ENCODE peak calls at places on chromosomes 13 and 19, in six cellular contexts. T is GM12891, X is GM12878, Z is K562, F is H1, M is HepG2. P is an unnamed sample.

GRCh38 chr19:44643605-44644390 is at the start of gene PVR:
- DNase-seq in T (peak; percentile 42), X (no peak), Z (peak; percentile 76), F (peak; percentile 29), M (peak; percentile 50), P (no peak)

GRCh38 chr13:51759240-51759639 is 44.7 kb downstream of the DHRS12 start:
- DNase-seq in T (no peak), X (no peak), Z (no peak), F (no peak), M (no peak), P (no peak)

GRCh38 chr13:39451301-39451700 is 151.7 kb downstream of the LHFPL6 start:
- DNase-seq in T (no peak), X (no peak), Z (no peak), F (no peak), M (no peak), P (no peak)

GRCh38 chr13:24271231-24271610 is 38.2 kb upstream of the C1QTNF9 start:
- DNase-seq in T (no peak), X (no peak), Z (no peak), F (no peak), M (no peak), P (no peak)

GRCh38 chr19:31066385-31066784 is 282.9 kb downstream of the TSHZ3 start:
- DNase-seq in T (no peak), X (no peak), Z (no peak), F (no peak), M (no peak), P (no peak)

GRCh38 chr13:107395927-107396757 is 819.2 kb downstream of the LIG4 start:
- DNase-seq in T (no peak), X (no peak), Z (no peak), F (no peak), M (no peak), P (no peak)

GRCh38 chr13:26456578-26457119 is 100.8 kb upstream of the WASF3 start:
- DNase-seq in T (no peak), X (no peak), Z (no peak), F (no peak), M (no peak), P (no peak)

GRCh38 chr13:109784590-109785140 is 1.7 kb downstream of the IRS2 start:
- DNase-seq in T (no peak), X (no peak), Z (no peak), F (no peak), M (no peak), P (no peak)

GRCh38 chr19:2305974-2306806 is 1.8 kb downstream of the LINGO3 start:
- DNase-seq in T (no peak), X (no peak), Z (no peak), F (no peak), M (no peak), P (no peak)

GRCh38 chr19:615619-616018 is 17.7 kb downstream of the POLRMT start:
- DNase-seq in T (no peak), X (no peak), Z (no peak), F (no peak), M (no peak), P (no peak)

GRCh38 chr19:38224014-38224862 is at the start of gene DPF1:
- DNase-seq in T (peak; percentile 93), X (peak; percentile 17), Z (peak; percentile 96), F (no peak), M (peak; percentile 78), P (peak; percentile 93)

GRCh38 chr19:6580313-6580712 is 10.6 kb downstream of the CD70 start:
- DNase-seq in T (no peak), X (no peak), Z (no peak), F (no peak), M (no peak), P (no peak)

GRCh38 chr13:39959497-39959896 is 304.0 kb downstream of the COG6 start:
- DNase-seq in T (no peak), X (no peak), Z (no peak), F (no peak), M (no peak), P (no peak)

GRCh38 chr13:24688111-24688510 is 7.9 kb downstream of the ATP12A start:
- DNase-seq in T (no peak), X (no peak), Z (no peak), F (no peak), M (no peak), P (no peak)

GRCh38 chr13:97275265-97275664 is 53.1 kb downstream of the MBNL2 start:
- DNase-seq in T (no peak), X (no peak), Z (no peak), F (no peak), M (peak; percentile 57), P (no peak)

GRCh38 chr19:57648336-57649003 is 15.5 kb downstream of the ZNF211 start:
- DNase-seq in T (no peak), X (no peak), Z (no peak), F (no peak), M (no peak), P (no peak)

DNA sequence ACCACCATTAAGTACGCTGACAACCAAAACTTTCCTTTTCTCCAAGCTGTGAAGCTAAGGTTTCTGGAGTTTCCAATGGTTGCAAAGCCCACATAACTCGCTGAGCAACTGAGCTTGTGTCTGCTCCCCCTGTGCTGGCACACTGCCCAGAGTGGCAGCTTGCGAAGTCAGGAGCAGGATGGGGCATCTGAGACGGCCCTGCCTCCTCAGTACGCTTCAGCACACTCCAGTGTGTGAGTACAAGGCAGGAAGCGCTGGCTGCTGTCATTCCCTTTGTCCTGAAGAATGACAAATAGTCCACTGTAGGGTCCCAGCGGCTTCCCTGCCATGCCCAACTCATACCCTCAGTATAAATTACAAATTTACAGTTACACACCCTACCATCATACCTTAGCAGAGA is 51.5 kb downstream of the SKA3 start:
- DNase-seq in T (no peak), X (no peak), Z (no peak), F (no peak), M (peak; percentile 60), P (no peak)
- TF ChIP-seq TAF1 in T (no peak), X (no peak), Z (no peak), F (no peak), M (no peak), P (no peak)

GRCh38 chr19:18557474-18558201 is at the start of gene KXD1:
- DNase-seq in T (peak; percentile 98), X (peak; percentile 98), Z (peak; percentile 92), F (peak; percentile 73), M (peak; percentile 95), P (peak; percentile 96)
- TF ChIP-seq POLR2A in T (peak; percentile 94), X (peak; percentile 92), Z (peak; percentile 80), F (no peak), M (no peak), P (peak; percentile 85)

GRCh38 chr13:59545007-59545406 is 618.7 kb downstream of the DIAPH3 start:
- DNase-seq in T (no peak), X (no peak), Z (no peak), F (no peak), M (no peak), P (no peak)
- TF ChIP-seq TAF1 in T (no peak), X (no peak), Z (no peak), F (no peak), M (no peak), P (no peak)

GRCh38 chr19:13104848-13105646 is 2.4 kb upstream of the LYL1 start:
- DNase-seq in T (no peak), X (no peak), Z (no peak), F (no peak), M (no peak), P (no peak)
- TF ChIP-seq POLR2A in T (no peak), X (no peak), Z (no peak), F (no peak), M (no peak), P (peak; percentile 8)

GRCh38 chr19:41886761-41887710 is 4.1 kb downstream of the ARHGEF1 start:
- DNase-seq in T (no peak), X (no peak), Z (no peak), F (no peak), M (no peak), P (no peak)
- TF ChIP-seq TAF1 in T (no peak), X (no peak), Z (no peak), F (no peak), M (no peak), P (peak; percentile 26)

GRCh38 chr19:49811328-49811727 is 1.8 kb downstream of the FUZ start:
- DNase-seq in T (no peak), X (no peak), Z (no peak), F (no peak), M (no peak), P (no peak)

GRCh38 chr19:49812452-49812996 is 568 bp downstream of the FUZ start:
- DNase-seq in T (no peak), X (no peak), Z (no peak), F (no peak), M (no peak), P (no peak)

GRCh38 chr19:49809987-49810389 is 3.1 kb downstream of the FUZ start:
- DNase-seq in T (no peak), X (no peak), Z (no peak), F (no peak), M (no peak), P (no peak)

GRCh38 chr19:49814010-49814409 is 918 bp upstream of the FUZ start:
- DNase-seq in T (no peak), X (no peak), Z (no peak), F (no peak), M (no peak), P (no peak)

DNA sequence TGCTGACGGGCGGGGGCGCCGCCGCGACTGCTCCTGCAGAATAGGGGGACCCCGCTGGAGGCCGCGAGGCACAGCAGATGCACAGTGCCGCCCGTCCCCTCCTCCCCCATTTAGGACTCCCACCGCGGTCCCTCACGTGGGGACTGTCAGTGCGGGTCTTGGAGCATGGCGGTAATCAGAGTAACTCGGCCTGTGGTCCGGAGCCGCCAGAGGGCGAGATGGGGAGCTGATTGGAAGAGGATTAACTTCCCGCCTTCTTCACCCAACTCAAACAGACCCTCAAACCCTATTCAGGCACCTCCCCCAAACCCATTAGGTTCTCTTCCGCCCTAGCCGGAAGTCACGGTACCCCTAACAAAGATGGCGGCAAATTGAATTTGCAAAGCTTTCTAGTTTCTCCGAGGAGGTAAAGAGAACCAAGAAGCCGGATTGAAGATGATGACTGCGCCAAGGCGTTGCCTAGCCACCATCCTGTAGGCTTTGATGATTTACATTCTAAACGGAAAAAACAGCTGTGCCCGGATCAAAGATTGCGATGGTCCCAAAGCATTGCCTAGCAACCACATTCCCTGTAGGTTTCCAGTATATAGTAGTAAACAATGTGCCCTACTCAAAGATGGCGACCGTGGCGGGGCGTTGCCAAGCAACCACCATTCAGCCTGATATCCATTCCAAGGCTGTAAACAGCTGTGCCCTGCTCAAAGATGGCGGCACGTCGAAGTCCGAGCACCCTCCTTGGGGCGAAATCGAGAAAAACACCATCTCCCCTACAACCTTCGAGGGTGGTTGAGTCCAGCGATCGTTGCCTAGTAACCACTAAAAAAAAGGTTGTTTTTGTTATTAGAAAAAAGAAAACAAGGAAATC is at the start of gene FUZ:
- DNase-seq in T (peak; percentile 81), X (peak; percentile 90), Z (peak; percentile 89), F (peak; percentile 96), M (no peak), P (peak; percentile 81)
- TF ChIP-seq POLR2A in T (peak; percentile 53), X (no peak), Z (peak; percentile 46), F (peak; percentile 70), M (no peak), P (peak; percentile 57)